ENCODE peak calls at places on chromosomes 4 and X, in eight cellular contexts. C is ovary; B is PC-3; I is CD8-positive, alpha-beta T cell; E is MM.1S; Y is brain microvascular endothelial cell; A is A549; S is endothelial cell of umbilical vein. H is an unnamed sample.

GRCh38 chr4:38857354-38858096 is 908 bp upstream of the TLR6 start:
- DNase-seq in C (no peak), B (peak; percentile 84), I (no peak), E (peak; percentile 36), Y (peak; percentile 92), A (peak; percentile 67), S (peak; percentile 76), H (no peak)

GRCh38 chrX:65643786-65644111 is 23.7 kb upstream of the MSN start:
- DNase-seq in C (no peak), B (no peak), I (no peak), E (no peak), Y (no peak), A (no peak), S (no peak), H (no peak)

GRCh38 chr4:174559894-174560293 is 37.6 kb upstream of the HPGD start:
- DNase-seq in C (no peak), B (no peak), I (no peak), E (no peak), Y (no peak), A (no peak), S (no peak), H (peak; percentile 51)

GRCh38 chr4:40585201-40585789 is 44.4 kb downstream of the RBM47 start:
- DNase-seq in C (no peak), B (no peak), I (no peak), E (no peak), Y (no peak), A (no peak), S (no peak), H (no peak)

GRCh38 chrX:19593684-19594083 is 78.4 kb upstream of the MAP3K15 start:
- DNase-seq in C (no peak), B (peak; percentile 56), I (no peak), E (peak; percentile 42), Y (peak; percentile 16), A (peak; percentile 27), S (peak; percentile 52), H (peak; percentile 44)

GRCh38 chr4:6425336-6425735 is 47.1 kb downstream of the PPP2R2C start:
- DNase-seq in C (no peak), B (no peak), I (no peak), E (no peak), Y (no peak), A (no peak), S (no peak), H (no peak)

GRCh38 chrX:143437439-143437838 is 79.8 kb downstream of the SPANXN3 start:
- DNase-seq in C (no peak), B (peak; percentile 60), I (no peak), E (peak; percentile 48), Y (no peak), A (no peak), S (no peak), H (peak; percentile 53)

GRCh38 chr4:68272860-68273259 is 27.4 kb upstream of the TMPRSS11B start:
- DNase-seq in C (no peak), B (peak; percentile 27), I (no peak), E (no peak), Y (no peak), A (no peak), S (no peak), H (peak; percentile 87)

GRCh38 chr4:59044316-59044715 is 1934.1 kb upstream of the IGFBP7 start:
- DNase-seq in C (no peak), B (no peak), I (no peak), E (no peak), Y (no peak), A (no peak), S (no peak), H (no peak)

GRCh38 chr4:9940041-9940440 is 81.3 kb downstream of the SLC2A9 start:
- DNase-seq in C (no peak), B (no peak), I (no peak), E (no peak), Y (no peak), A (no peak), S (no peak), H (no peak)
- H3K27ac ChIP-seq in C (no peak overlapping the region), B (no peak overlapping the region), I (no peak overlapping the region), E (no peak overlapping the region), Y (no peak overlapping the region), A (no peak overlapping the region), S (no peak overlapping the region), H (no peak overlapping the region)

GRCh38 chrX:38102875-38103274 is 96.5 kb downstream of the SYTL5 start:
- DNase-seq in C (no peak), B (no peak), I (no peak), E (peak; percentile 10), Y (no peak), A (no peak), S (no peak), H (no peak)

GRCh38 chrX:38105216-38105725 is 98.9 kb downstream of the SYTL5 start:
- DNase-seq in C (no peak), B (no peak), I (no peak), E (no peak), Y (no peak), A (no peak), S (no peak), H (no peak)

GRCh38 chrX:38099688-38100087 is 93.3 kb downstream of the SYTL5 start:
- DNase-seq in C (no peak), B (no peak), I (no peak), E (no peak), Y (no peak), A (no peak), S (no peak), H (no peak)

GRCh38 chrX:38103857-38104812 is 97.8 kb downstream of the SYTL5 start:
- DNase-seq in C (no peak), B (no peak), I (no peak), E (peak; percentile 59), Y (no peak), A (no peak), S (no peak), H (no peak)

DNA sequence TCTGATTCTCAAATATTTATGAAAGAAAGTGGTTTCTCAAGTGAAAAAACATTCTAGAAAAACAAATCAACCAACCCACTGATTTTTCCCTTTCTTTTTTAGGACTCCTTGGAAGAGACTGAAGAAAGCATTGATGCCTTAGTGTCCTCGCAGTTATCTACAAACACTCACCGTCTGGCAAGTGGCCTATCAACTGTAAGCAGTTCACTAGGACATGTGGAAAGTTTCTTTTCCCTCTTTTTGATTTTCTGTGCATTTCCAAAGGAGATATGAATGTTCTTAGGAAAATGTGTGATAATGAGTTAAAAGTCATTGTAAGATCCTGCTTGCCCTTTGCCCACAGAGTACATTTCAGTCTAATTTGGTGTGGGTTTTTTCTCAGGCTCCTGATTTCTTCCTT is 95.9 kb downstream of the SYTL5 start:
- DNase-seq in C (no peak), B (no peak), I (no peak), E (no peak), Y (no peak), A (no peak), S (no peak), H (no peak)
- H3K27ac ChIP-seq in C (no peak overlapping the region), B (no peak overlapping the region), I (no peak overlapping the region), E (no peak overlapping the region), Y (no peak overlapping the region), A (no peak overlapping the region), S (no peak overlapping the region), H (no peak overlapping the region)

GRCh38 chr4:10100734-10101216 is 15.8 kb downstream of the WDR1 start:
- DNase-seq in C (no peak), B (no peak), I (no peak), E (no peak), Y (no peak), A (no peak), S (no peak), H (no peak)
- H3K27ac ChIP-seq in C (no peak overlapping the region), B (no peak overlapping the region), I (peak overlapping the region; percentile 20), E (no peak overlapping the region), Y (peak overlapping the region; percentile 31), A (no peak overlapping the region), S (no peak overlapping the region), H (no peak overlapping the region)

DNA sequence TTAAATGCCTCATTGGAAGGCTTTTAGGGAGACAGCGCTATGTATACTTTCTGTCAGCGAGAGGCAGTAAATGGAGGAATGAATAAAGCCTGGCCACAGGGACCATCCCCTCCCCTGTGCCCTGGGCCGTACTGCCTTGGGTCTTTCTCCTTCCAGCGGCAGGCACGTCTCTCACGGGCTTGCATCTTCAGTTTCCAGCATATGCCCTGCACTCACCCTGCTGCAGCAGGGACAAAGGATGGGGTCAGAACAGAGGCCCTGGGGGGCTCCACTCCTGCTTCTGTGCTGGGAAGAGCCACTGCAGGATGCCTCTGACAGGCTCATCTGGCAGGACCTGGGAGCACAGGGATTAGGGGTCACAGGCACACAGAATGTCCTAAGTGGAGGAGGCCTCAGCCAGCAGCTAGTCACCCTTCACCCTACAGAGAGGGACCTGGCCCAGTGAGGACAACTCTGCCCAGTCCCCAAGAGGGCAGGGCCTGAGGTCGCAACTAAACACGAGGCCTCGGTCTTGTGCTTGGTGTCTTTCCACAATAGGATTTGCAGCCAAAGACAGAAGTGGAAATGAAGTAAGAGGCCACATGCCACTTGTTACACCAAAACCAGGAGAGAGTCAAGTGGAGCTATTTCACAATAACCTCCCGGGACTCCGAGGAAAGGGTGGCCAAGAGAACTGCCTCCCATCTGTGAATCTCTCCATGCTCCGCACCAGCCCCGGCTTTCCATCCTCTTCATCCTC is 150.8 kb downstream of the AFAP1 start:
- DNase-seq in C (no peak), B (no peak), I (no peak), E (no peak), Y (no peak), A (no peak), S (no peak), H (no peak)
- H3K27ac ChIP-seq in C (no peak overlapping the region), B (no peak overlapping the region), I (no peak overlapping the region), E (no peak overlapping the region), Y (no peak overlapping the region), A (no peak overlapping the region), S (no peak overlapping the region), H (no peak overlapping the region)

H was measured in GM23338.